ENCODE peak calls at places on chromosomes 16 and 17, in ten cellular contexts. H, X, W, A, R, D, J, O, Y and V are unnamed samples.

GRCh38 chr16:85209526-85210121 is 97.4 kb upstream of the CIBAR2 start:
- DNase-seq in O (no peak), X (no peak), Y (no peak), H (no peak), A (no peak), D (no peak), W (no peak), R (no peak), J (no peak), V (no peak)

GRCh38 chr17:73434154-73434553 is 122.4 kb upstream of the CDC42EP4 start:
- DNase-seq in O (no peak), X (no peak), H (no peak), D (no peak), J (no peak), A (no peak), R (no peak), Y (no peak), W (no peak), V (no peak)

GRCh38 chr17:39676198-39676819 is 8.1 kb downstream of the PNMT start:
- DNase-seq in W (no peak), J (no peak), R (no peak), Y (no peak), X (peak; percentile 43), O (peak; percentile 74), A (peak; percentile 23), D (no peak), H (no peak), V (no peak)

GRCh38 chr17:64209983-64210382 is 53.1 kb downstream of the TEX2 start:
- DNase-seq in D (no peak), W (no peak), X (no peak), R (no peak), A (no peak), Y (no peak), J (no peak), H (no peak), O (no peak), V (no peak)

GRCh38 chr17:28482551-28483199 is 9.2 kb downstream of the SLC13A2 start:
- DNase-seq in A (no peak), D (no peak), W (no peak), J (no peak), Y (no peak), X (no peak), R (no peak), H (no peak), O (no peak), V (no peak)

GRCh38 chr17:8073627-8074485 is 13.7 kb downstream of the ALOX12B start:
- DNase-seq in J (peak; percentile 57), O (peak; percentile 80), D (peak; percentile 89), W (peak; percentile 73), X (peak; percentile 25), Y (peak; percentile 49), R (peak; percentile 73), H (no peak), A (peak; percentile 84), V (peak; percentile 85)

GRCh38 chr17:72726936-72727335 is 365.6 kb downstream of the SLC39A11 start:
- DNase-seq in J (peak; percentile 13), D (no peak), O (no peak), Y (peak; percentile 34), W (peak; percentile 48), A (peak; percentile 8), X (peak; percentile 19), H (no peak), R (peak; percentile 70), V (no peak)

GRCh38 chr17:48545539-48545938 is 630 bp upstream of the HOXB2 start:
- DNase-seq in Y (no peak), X (no peak), J (no peak), H (no peak), O (no peak), A (no peak), W (no peak), D (no peak), R (no peak), V (no peak)

GRCh38 chr17:28416703-28417311 is 10.8 kb upstream of the SLC46A1 start:
- DNase-seq in X (peak; percentile 38), R (peak; percentile 78), J (peak; percentile 64), O (peak; percentile 85), H (no peak), Y (peak; percentile 63), D (peak; percentile 58), A (peak; percentile 35), W (peak; percentile 83), V (peak; percentile 65)